ENCODE peak calls at places on chromosomes 13 and 19, in nine cellular contexts. T is tibial nerve, N is H1, P is HepG2, Z is transverse colon, W is stomach, I is ovary, B is A549, L is esophagus muscularis mucosa. X is an unnamed sample.

GRCh38 chr13:97234236-97234635 is 12.1 kb downstream of the MBNL2 start:
- DNase-seq in T (no peak), L (no peak), I (no peak), N (no peak), Z (peak), W (no peak), P (peak), B (no peak), X (no peak)

GRCh38 chr13:68051910-68052309 is 821.8 kb upstream of the PCDH9 start:
- DNase-seq in N (no peak), W (no peak), Z (no peak), T (no peak), P (no peak), L (no peak), I (no peak), B (no peak), X (no peak)

GRCh38 chr13:95749545-95749944 is 72.6 kb downstream of the DNAJC3 start:
- DNase-seq in W (no peak), I (no peak), N (no peak), T (no peak), L (no peak), B (no peak), P (no peak), Z (no peak), X (no peak)

GRCh38 chr19:4744451-4745170 is 21.0 kb upstream of the DPP9 start:
- DNase-seq in W (no peak), N (no peak), Z (no peak), B (no peak), I (peak), P (no peak), T (no peak), L (no peak), X (peak)

GRCh38 chr13:34435338-34435737 is 506.7 kb upstream of the NBEA start:
- DNase-seq in P (no peak), I (no peak), B (no peak), L (no peak), T (no peak), W (no peak), Z (no peak), N (no peak), X (no peak)

GRCh38 chr13:23901365-23901764 is 4.1 kb upstream of the C1QTNF9B start:
- DNase-seq in N (no peak), T (no peak), Z (no peak), P (no peak), B (no peak), L (no peak), I (no peak), W (no peak), X (no peak)

GRCh38 chr13:48749699-48750473 is 96.2 kb downstream of the CYSLTR2 start:
- DNase-seq in P (peak), N (peak), Z (peak), W (peak), T (peak), L (peak), I (peak), B (peak), X (peak)

GRCh38 chr19:57190301-57190700 is 999 bp upstream of the ZNF264 start:
- DNase-seq in N (no peak), Z (no peak), B (no peak), L (peak), P (no peak), W (no peak), I (no peak), T (no peak), X (no peak)

GRCh38 chr19:18488838-18489626 is 32.8 kb downstream of the ELL start:
- DNase-seq in Z (peak), B (peak), P (peak), W (peak), N (no peak), I (no peak), L (no peak), T (no peak), X (no peak)

DNA sequence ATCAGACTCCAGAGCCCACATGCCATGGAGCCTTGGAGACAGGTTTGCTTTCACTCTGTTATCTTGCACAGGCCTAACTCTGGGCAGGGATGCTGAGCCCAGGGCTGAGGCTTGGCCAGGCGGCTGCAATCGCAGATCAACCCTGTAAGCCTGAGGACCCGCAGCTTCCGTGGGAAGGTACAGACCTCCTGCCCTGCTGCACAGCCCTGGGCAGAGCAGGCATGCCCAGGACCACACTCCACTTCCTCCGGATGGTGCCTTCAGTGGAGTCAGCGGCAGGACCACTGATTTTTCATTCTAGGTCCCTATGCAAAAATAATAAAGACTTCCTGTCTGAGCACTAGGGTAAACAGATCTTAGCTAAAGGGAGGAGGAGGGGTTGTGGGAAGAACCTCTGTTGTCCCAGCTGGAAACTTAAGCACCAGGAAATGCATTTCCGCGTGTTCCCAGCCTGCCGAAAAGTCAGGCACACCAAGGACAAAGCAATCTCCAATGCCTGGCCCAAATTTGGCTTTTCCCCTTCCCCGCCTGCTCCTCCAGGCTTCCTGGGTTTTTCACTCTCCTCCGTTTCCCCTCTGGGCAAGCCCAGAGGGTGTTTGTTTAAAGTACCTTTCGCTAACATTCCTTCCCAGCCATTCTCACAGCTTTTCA is 87.3 kb downstream of the KCTD15 start:
- DNase-seq in P (no peak), N (peak), Z (no peak), T (no peak), I (no peak), W (no peak), B (no peak), L (no peak), X (no peak)
- H3K4me3 ChIP-seq in P (no peak), N (peak), Z (no peak), T (no peak), I (no peak), W (peak), B (no peak), L (no peak), X (no peak)

GRCh38 chr19:55382013-55382412 is 2.1 kb downstream of the TMEM238 start:
- DNase-seq in I (no peak), L (no peak), N (no peak), T (no peak), Z (no peak), P (no peak), W (no peak), B (no peak), X (no peak)

GRCh38 chr19:55382522-55383054 is 1.5 kb downstream of the TMEM238 start:
- DNase-seq in I (no peak), L (no peak), P (no peak), Z (no peak), T (no peak), N (no peak), B (no peak), W (no peak), X (no peak)

GRCh38 chr19:55376381-55376933 is at the start of gene TMEM190:
- DNase-seq in Z (no peak), L (no peak), I (no peak), N (no peak), W (no peak), B (no peak), P (no peak), T (no peak), X (no peak)

GRCh38 chr19:55377356-55378131 is 918 bp downstream of the TMEM190 start:
- DNase-seq in I (no peak), Z (no peak), T (no peak), N (no peak), W (no peak), B (no peak), P (peak), L (no peak), X (no peak)

DNA sequence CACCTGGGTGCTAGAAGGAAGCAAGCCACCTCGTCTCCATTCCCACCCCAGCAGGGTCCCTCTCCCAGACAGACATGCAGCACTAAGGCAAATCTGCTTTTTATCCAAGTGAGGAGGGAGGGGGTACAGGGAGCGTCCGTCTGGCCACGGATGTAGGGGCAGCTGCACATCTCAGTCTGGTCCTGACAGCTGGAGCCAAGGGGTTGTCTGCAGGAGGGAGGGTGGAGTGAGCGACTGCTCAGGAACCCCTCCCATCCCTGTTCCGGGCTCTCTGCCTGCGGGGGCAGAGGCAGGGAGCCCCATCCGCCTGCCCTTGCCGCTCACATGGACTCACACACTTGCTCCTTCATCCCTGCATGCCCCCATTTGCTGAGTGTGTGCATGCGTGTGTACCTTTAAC is 2.5 kb downstream of the TMEM190 start:
- DNase-seq in B (no peak), Z (no peak), L (no peak), P (no peak), N (no peak), W (no peak), T (no peak), I (no peak), X (no peak)
- TF ChIP-seq EP300 in B (no peak), Z (no peak), L (no peak), P (no peak), N (no peak), W (no peak), T (no peak), I (no peak), X (no peak)

DNA sequence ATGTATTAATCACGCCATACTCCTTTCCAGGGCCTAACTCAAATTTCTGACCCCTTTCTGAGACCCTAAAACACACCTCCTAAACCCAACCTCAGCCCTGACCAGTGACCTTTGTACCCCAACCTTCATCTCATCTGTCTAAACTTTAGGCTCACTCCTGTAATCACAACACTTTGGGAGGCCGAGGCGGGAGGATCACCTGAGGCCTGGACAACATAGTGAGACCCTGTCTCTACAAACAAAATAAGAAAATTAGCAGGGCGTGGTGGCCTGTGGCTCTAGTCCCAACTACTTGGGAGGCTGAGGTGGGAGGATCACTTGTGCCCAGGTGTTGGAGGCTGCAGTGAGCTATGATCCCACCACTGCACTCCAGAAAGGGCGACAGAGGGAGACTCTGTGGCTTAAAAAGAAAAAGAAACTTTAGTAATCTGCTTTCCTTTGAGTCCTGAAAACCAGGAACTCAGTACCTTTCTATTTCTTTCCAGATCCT is 4.7 kb downstream of the RTN2 start:
- DNase-seq in L (no peak), N (no peak), P (no peak), I (no peak), T (no peak), W (no peak), B (no peak), Z (no peak), X (no peak)
- H3K4me3 ChIP-seq in L (peak), N (peak), P (no peak), I (no peak), T (no peak), W (peak), B (no peak), Z (peak), X (peak)

DNA sequence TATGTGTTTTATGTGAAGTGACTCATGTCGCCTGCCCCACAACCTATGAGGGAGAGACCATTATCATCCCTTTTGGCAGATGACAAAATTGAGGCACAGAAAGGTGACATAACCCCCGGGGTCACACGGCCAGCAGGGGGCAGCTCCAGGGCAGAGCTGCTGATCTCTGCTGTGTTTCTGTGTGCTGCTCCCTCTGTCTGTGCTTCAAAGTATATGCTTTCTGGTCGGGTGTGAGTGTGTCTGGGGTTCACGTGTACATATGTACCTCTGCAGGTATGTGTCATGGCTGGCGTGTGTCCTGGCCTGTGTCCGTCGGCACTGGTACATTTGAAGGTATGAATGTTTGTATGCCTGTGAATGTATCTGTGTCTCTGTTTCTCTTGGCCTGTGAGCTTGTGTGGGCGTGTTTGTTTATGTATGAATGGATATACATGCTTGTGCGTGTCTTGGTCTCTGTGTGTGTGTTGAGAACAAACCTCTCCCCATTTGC is 7.1 kb downstream of the LIPE start:
- DNase-seq in W (peak), L (no peak), I (no peak), T (no peak), Z (peak), N (no peak), B (peak), P (peak), X (peak)
- TF ChIP-seq EP300 in W (no peak), L (no peak), I (no peak), T (no peak), Z (no peak), N (no peak), B (no peak), P (no peak), X (no peak)

GRCh38 chr19:54481326-54481930 is 8.3 kb upstream of the CDC42EP5 start:
- DNase-seq in W (no peak), T (no peak), P (peak), B (no peak), I (peak), Z (no peak), N (no peak), L (no peak), X (no peak)
- H3K4me3 ChIP-seq in W (no peak), T (no peak), P (no peak), B (no peak), I (no peak), Z (no peak), N (no peak), L (no peak), X (no peak)

DNA sequence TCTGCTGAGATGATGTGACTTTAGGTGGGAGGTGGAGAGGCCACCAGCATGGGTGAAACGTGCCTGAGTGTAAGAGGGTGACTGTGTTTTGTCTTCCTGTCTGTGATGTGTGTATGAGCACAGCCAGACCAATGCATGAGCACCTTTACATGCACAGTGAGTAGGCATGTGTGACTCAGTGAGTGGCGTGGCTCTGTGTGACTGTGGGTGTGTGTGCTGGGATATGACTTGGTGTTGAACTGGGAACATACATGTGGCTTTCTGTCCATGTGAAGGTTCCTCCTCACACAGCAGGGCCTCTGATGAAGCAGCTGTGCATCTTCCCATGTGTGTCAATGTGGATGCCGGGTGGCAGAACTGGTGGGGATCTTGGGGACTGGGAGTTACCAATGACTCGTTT is 19.9 kb upstream of the LGALS13 start:
- DNase-seq in B (no peak), Z (no peak), L (no peak), I (no peak), P (no peak), N (no peak), T (no peak), W (no peak), X (no peak)
- TF ChIP-seq EP300 in B (no peak), Z (no peak), L (no peak), I (no peak), P (no peak), N (no peak), T (no peak), W (no peak), X (no peak)

GRCh38 chr19:38736036-38736412 is 8.2 kb downstream of the CAPN12 start:
- DNase-seq in I (peak), N (no peak), W (peak), P (no peak), T (no peak), Z (peak), B (peak), L (no peak), X (peak)
- H3K4me3 ChIP-seq in I (peak), N (peak), W (peak), P (peak), T (peak), Z (peak), B (peak), L (peak), X (peak)

GRCh38 chr19:2733930-2734588 is 5.8 kb downstream of the SLC39A3 start:
- DNase-seq in B (no peak), P (no peak), T (no peak), L (no peak), I (no peak), N (no peak), Z (peak), W (no peak), X (no peak)
- TF ChIP-seq EP300 in B (no peak), P (no peak), T (no peak), L (no peak), I (no peak), N (no peak), Z (no peak), W (no peak), X (no peak)

GRCh38 chr13:28406728-28407266 is 88.1 kb downstream of the FLT1 start:
- DNase-seq in L (no peak), P (no peak), W (no peak), Z (no peak), I (no peak), B (no peak), T (no peak), N (no peak), X (no peak)

GRCh38 chr13:28411859-28412353 is 83.0 kb downstream of the FLT1 start:
- DNase-seq in Z (no peak), I (no peak), T (no peak), L (no peak), W (no peak), P (no peak), N (no peak), B (no peak), X (no peak)

GRCh38 chr13:28409648-28410047 is 85.3 kb downstream of the FLT1 start:
- DNase-seq in T (no peak), I (no peak), N (no peak), L (no peak), W (no peak), P (no peak), B (no peak), Z (no peak), X (no peak)

GRCh38 chr13:28410096-28410495 is 84.8 kb downstream of the FLT1 start:
- DNase-seq in L (no peak), B (no peak), N (no peak), Z (no peak), T (no peak), P (no peak), I (no peak), W (no peak), X (no peak)

GRCh38 chr13:28408235-28408848 is 86.6 kb downstream of the FLT1 start:
- DNase-seq in Z (no peak), L (no peak), P (no peak), I (peak), T (no peak), B (no peak), W (no peak), N (no peak), X (no peak)
- H3K4me3 ChIP-seq in Z (no peak), L (no peak), P (no peak), I (no peak), T (no peak), B (no peak), W (no peak), N (no peak), X (no peak)

GRCh38 chr13:112072531-112073244 is 5.7 kb downstream of the SOX1 start:
- DNase-seq in T (no peak), W (no peak), Z (no peak), B (no peak), L (no peak), N (no peak), I (no peak), P (no peak), X (no peak)
- TF ChIP-seq EP300 in T (no peak), W (no peak), Z (no peak), B (no peak), L (no peak), N (no peak), I (no peak), P (no peak), X (no peak)